ENCODE peak calls at places on chromosomes 13 and 19, in four cellular contexts. M is frontal cortex, L is putamen, Z is cardiac septum. D is an unnamed sample.
A peak's percentile ranks its signal among the peaks of the same experiment; 100 is the strongest.

GRCh38 chr19:9827325-9828238 is at the start of gene UBL5:
- DNase-seq in M (peak; percentile 95), L (peak; percentile 90), Z (peak; percentile 95), D (peak; percentile 91)

GRCh38 chr13:63107163-63107935 is 1691.7 kb upstream of the PCDH20 start:
- DNase-seq in M (no peak), L (no peak), Z (no peak), D (no peak)

GRCh38 chr13:98443329-98443728 is 133.6 kb downstream of the STK24 start:
- DNase-seq in M (no peak), L (no peak), Z (no peak), D (no peak)

GRCh38 chr19:51687791-51688664 is 5.1 kb upstream of the SPACA6 start:
- DNase-seq in M (no peak), L (peak; percentile 60), Z (no peak), D (peak; percentile 89)

GRCh38 chr19:27746691-27747380 is 1466.1 kb downstream of the UQCRFS1 start:
- DNase-seq in M (peak; percentile 4), L (no peak), Z (peak; percentile 72), D (peak; percentile 70)

GRCh38 chr19:3536429-3537100 is 2.4 kb upstream of the TEKTIP1 start:
- DNase-seq in M (peak; percentile 86), L (peak; percentile 84), Z (no peak), D (no peak)

GRCh38 chr19:3024870-3025515 is 4.1 kb downstream of the TLE2 start:
- DNase-seq in M (no peak), L (no peak), Z (no peak), D (no peak)

GRCh38 chr13:97284558-97284957 is 62.4 kb downstream of the MBNL2 start:
- DNase-seq in M (no peak), L (no peak), Z (no peak), D (no peak)

GRCh38 chr13:46403851-46404731 is 17.0 kb upstream of the RUBCNL start:
- DNase-seq in M (no peak), L (no peak), Z (no peak), D (no peak)

GRCh38 chr19:8323781-8324185 is 2.5 kb downstream of the RPS28 start:
- DNase-seq in M (no peak), L (no peak), Z (no peak), D (no peak)

GRCh38 chr19:5498817-5499535 is 43.8 kb downstream of the ZNRF4 start:
- DNase-seq in M (peak; percentile 56), L (peak; percentile 31), Z (no peak), D (no peak)

GRCh38 chr13:100333141-100333540 is 244.2 kb downstream of the PCCA start:
- DNase-seq in M (no peak), L (no peak), Z (no peak), D (no peak)

GRCh38 chr19:43692882-43693281 is 22.9 kb upstream of the PLAUR start:
- DNase-seq in M (no peak), L (no peak), Z (no peak), D (no peak)

D was measured in coronary artery.